ENCODE peak calls at places on chromosomes 16 and 17, in eight cellular contexts. U is PC-3, Q is MM.1S, I is neural progenitor cell, E is GM23248, T is SK-N-SH, K is hepatocyte, M is GM23338. R is an unnamed sample. For H3K36me3, the result is how much of the 10 kb centered on the place peaks cover.

GRCh38 chr16:67411339-67411738 is 4.9 kb downstream of the ZDHHC1 start:
- DNase-seq in I (no peak), U (no peak), T (no peak), K (no peak), M (no peak), Q (no peak), E (no peak), R (no peak)

GRCh38 chr16:3518292-3518982 is 17.6 kb downstream of the CLUAP1 start:
- DNase-seq in Q (no peak), T (no peak), I (no peak), E (no peak), K (no peak), U (no peak), M (no peak), R (no peak)

GRCh38 chr17:20173091-20173490 is 163.9 kb downstream of the SPECC1 start:
- DNase-seq in M (no peak), K (no peak), I (no peak), Q (no peak), U (no peak), T (no peak), E (no peak), R (no peak)

GRCh38 chr16:51816929-51817328 is 665.9 kb upstream of the SALL1 start:
- DNase-seq in E (peak), Q (no peak), K (no peak), U (no peak), M (no peak), I (no peak), T (no peak), R (no peak)

GRCh38 chr17:37327341-37328090 is 48.3 kb upstream of the C17orf78 start:
- DNase-seq in U (no peak), I (no peak), K (no peak), M (no peak), Q (no peak), T (no peak), E (peak), R (no peak)

GRCh38 chr16:30054451-30054850 is 11.1 kb upstream of the ALDOA start:
- DNase-seq in I (no peak), U (no peak), K (no peak), Q (no peak), T (no peak), E (no peak), M (no peak), R (no peak)

GRCh38 chr17:43803758-43804157 is 23.5 kb downstream of the CFAP97D1 start:
- DNase-seq in U (no peak), I (no peak), Q (no peak), K (no peak), M (peak), T (no peak), E (peak), R (no peak)

GRCh38 chr17:77376795-77377751 is 236.3 kb downstream of the SEC14L1 start:
- DNase-seq in M (no peak), Q (no peak), K (peak), T (peak), U (no peak), E (no peak), I (no peak), R (no peak)

GRCh38 chr17:81520021-81520894 is 7.7 kb upstream of the ACTG1 start:
- DNase-seq in M (no peak), Q (no peak), E (no peak), U (no peak), I (peak), T (no peak), K (no peak), R (no peak)

GRCh38 chr16:88354229-88355092 is 28.3 kb upstream of the ZNF469 start:
- DNase-seq in T (peak), U (no peak), M (no peak), E (no peak), Q (no peak), I (no peak), K (no peak), R (no peak)

DNA sequence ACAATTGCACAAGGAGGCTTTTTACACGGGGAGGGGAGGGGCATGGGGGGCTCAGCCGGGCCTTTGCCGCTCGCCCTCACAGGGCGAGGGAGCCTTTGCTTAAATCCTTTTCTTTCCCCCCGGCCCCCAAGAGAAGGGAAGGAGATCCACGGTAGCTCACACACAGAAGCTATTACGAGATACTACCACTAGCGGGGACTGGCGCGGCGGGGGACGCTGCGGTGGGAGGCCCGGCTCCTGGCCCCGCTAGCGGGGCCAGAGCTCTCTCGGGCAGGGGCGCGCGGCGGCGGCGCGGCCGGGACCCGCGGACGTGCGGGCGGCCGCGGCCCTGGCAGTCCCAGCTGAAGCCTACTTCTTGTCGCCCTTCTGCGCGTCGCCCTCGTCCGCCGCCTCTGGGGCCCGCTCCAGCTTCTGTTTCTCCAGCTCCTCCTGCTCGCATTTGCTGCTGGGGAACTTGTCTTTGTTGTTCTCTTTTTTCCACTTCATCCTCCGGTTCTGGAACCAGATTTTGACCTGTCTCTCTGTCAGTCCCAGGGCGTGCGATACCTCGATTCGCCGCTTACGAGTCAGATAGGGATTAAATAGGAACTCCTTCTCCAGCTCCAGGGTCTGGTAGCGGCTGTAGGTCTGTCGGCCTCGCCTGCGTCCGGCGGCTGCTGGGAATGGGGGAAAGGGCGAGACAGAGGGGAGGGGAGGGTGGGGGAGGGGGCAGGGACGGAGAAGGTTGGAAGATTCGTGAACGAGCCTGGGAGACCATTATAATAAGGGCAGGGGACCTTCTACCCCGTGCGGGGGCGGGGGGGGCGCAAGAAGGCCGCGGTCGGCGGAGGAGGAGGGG is 2.0 kb downstream of the HOXB8 start:
- DNase-seq in E (peak), K (peak), Q (no peak), I (peak), U (no peak), T (peak), M (peak), R (peak)
- TF ChIP-seq EZH2phosphoT487 in E (peak), K (peak), Q (no peak), I (peak), U (no peak), T (no peak), M (peak), R (no peak)

GRCh38 chr16:81618187-81618586 is 160.9 kb upstream of the PLCG2 start:
- DNase-seq in I (no peak), U (no peak), Q (no peak), M (no peak), T (no peak), E (no peak), K (no peak), R (no peak)
- H3K36me3 ChIP-seq in I (under half), U (under half), Q (under half), M (under half), T (under half), E (under half), K (under half), R (under half)

GRCh38 chr16:86581458-86581857 is 3.1 kb downstream of the FOXL1 start:
- DNase-seq in M (no peak), K (no peak), T (no peak), I (no peak), Q (no peak), E (peak), U (no peak), R (no peak)
- H2AFZ ChIP-seq in M (no peak), K (no peak), T (peak), I (no peak), Q (no peak), E (peak), U (no peak), R (no peak)

GRCh38 chr17:4948997-4949320 is 629 bp upstream of the PFN1 start:
- DNase-seq in M (peak), I (peak), U (peak), E (peak), K (peak), Q (peak), T (peak), R (peak)
- TF ChIP-seq EZH2phosphoT487 in M (no peak), I (no peak), U (peak), E (no peak), K (no peak), Q (no peak), T (no peak), R (no peak)

DNA sequence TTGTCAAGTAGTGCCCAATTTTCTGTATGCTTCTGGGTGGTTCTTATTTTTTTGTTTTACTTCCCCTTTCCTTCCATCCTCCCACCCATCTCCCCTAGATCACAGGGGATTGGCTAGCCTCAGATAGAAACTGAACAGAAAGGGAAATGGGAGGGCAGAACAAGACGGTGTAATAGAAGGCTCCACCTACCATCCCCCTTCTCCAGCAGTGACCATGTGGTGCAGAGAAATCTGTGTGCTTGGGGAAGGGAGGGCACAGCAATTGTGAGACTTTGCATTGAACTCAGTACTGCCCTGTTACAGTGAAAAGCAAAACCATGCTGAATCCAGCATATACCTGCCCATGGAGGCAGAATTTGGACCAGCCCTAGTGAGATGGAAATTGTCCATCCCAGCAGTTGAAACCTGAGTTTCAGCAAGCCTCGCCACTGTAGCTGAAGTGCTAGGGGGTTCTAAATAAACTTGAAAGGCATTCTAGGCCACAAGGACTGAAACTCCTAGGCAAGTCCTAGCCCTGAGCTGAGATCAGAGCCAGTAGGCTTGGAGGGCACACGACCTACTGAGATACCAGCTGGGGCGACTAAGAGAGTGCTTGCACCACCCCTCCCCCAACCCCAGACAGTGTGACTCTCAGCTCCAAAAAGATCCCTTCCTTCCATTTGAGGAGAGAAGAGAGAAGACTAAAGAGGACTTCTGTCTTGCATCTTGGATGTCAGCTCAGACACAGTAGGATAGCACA is 5.2 kb downstream of the SLFN11 start:
- DNase-seq in K (no peak), Q (peak), I (no peak), T (no peak), M (peak), U (no peak), E (no peak), R (peak)
- H3K36me3 ChIP-seq in K (under half), Q (under half), I (under half), T (under half), M (under half), U (under half), E (under half), R (under half)

DNA sequence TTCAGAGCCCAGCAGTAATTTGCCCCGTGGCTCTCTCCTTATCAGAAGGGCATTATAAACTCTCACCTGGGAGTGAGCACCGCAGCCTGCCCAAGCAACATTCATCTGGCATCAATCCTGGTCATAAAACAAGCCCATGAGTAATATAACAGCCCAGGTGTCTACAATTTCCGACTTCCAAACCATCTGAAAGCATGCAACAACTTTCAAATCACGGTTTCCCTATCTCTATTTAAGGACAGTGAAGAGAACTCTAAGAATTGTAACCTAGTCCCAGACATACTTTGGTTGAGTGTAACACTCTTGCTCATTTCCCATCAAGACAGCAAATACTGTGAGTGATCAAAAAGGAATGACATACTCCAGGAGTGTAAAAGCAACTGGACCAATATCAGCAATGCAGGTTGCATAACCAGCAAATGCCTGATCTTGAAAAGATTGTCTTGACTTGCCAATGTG is 487.4 kb upstream of the SOX9 start:
- DNase-seq in T (no peak), K (peak), E (peak), I (no peak), M (no peak), U (peak), Q (peak), R (no peak)
- H2AFZ ChIP-seq in T (peak), K (no peak), E (no peak), I (no peak), M (no peak), U (peak), Q (no peak), R (no peak)